ENCODE peak calls at places on chromosomes 7 and 10, in seven cellular contexts. K, D, C, R, Z, I and V are unnamed samples.

GRCh38 chr7:153829523-153829922 is 222.7 kb upstream of the DPP6 start:
- DNase-seq in K (no peak), D (no peak), C (no peak), R (no peak), Z (no peak), I (no peak), V (no peak)

GRCh38 chr10:8594711-8595110 is 540.2 kb downstream of the GATA3 start:
- DNase-seq in K (no peak), D (no peak), C (no peak), R (no peak), Z (no peak), I (no peak), V (no peak)

GRCh38 chr10:67664936-67665335 is 31.1 kb downstream of the CTNNA3 start:
- DNase-seq in K (no peak), D (no peak), C (no peak), R (no peak), Z (no peak), I (no peak), V (no peak)

GRCh38 chr10:43045631-43046287 is 31.1 kb upstream of the RET start:
- DNase-seq in K (no peak), D (no peak), C (no peak), R (no peak), Z (no peak), I (no peak), V (no peak)

GRCh38 chr10:119113805-119114732 is 10.2 kb downstream of the DENND10 start:
- DNase-seq in K (no peak), D (no peak), C (peak), R (no peak), Z (peak), I (peak), V (peak)

GRCh38 chr7:22842383-22842903 is 19.8 kb upstream of the TOMM7 start:
- DNase-seq in K (no peak), D (no peak), C (no peak), R (no peak), Z (no peak), I (no peak), V (no peak)

GRCh38 chr7:36236073-36236472 is 83.0 kb downstream of the EEPD1 start:
- DNase-seq in K (no peak), D (no peak), C (no peak), R (no peak), Z (no peak), I (no peak), V (no peak)

GRCh38 chr10:11689945-11690736 is 52.0 kb upstream of the ECHDC3 start:
- DNase-seq in K (no peak), D (no peak), C (no peak), R (no peak), Z (no peak), I (no peak), V (no peak)

GRCh38 chr7:130899638-130900401 is 165.8 kb upstream of the KLF14 start:
- DNase-seq in K (no peak), D (no peak), C (no peak), R (no peak), Z (no peak), I (no peak), V (no peak)

GRCh38 chr10:123624086-123624485 is 42.1 kb upstream of the GPR26 start:
- DNase-seq in K (no peak), D (no peak), C (no peak), R (no peak), Z (no peak), I (no peak), V (no peak)

GRCh38 chr7:43824963-43825362 is 44.4 kb downstream of the MRPS24 start:
- DNase-seq in K (no peak), D (no peak), C (no peak), R (no peak), Z (no peak), I (no peak), V (no peak)

GRCh38 chr10:62866451-62866850 is 50.3 kb upstream of the EGR2 start:
- DNase-seq in K (no peak), D (no peak), C (no peak), R (no peak), Z (no peak), I (no peak), V (no peak)

GRCh38 chr7:127527561-127527960 is 57.8 kb downstream of the GCC1 start:
- DNase-seq in K (no peak), D (no peak), C (no peak), R (no peak), Z (no peak), I (no peak), V (no peak)

GRCh38 chr10:31920538-31920937 is 8.1 kb downstream of the ARHGAP12 start:
- DNase-seq in K (no peak), D (no peak), C (no peak), R (no peak), Z (no peak), I (no peak), V (no peak)
- H3K4me3 ChIP-seq in K (no peak), D (no peak), C (no peak), R (no peak), Z (no peak), I (no peak), V (no peak)

GRCh38 chr10:98326621-98327027 is 58.6 kb upstream of the LOXL4 start:
- DNase-seq in K (peak), D (no peak), C (no peak), R (no peak), Z (no peak), I (no peak), V (no peak)
- TF ChIP-seq CTCF in K (no peak), D (no peak), C (no peak), R (no peak), Z (no peak), I (no peak), V (no peak)

DNA sequence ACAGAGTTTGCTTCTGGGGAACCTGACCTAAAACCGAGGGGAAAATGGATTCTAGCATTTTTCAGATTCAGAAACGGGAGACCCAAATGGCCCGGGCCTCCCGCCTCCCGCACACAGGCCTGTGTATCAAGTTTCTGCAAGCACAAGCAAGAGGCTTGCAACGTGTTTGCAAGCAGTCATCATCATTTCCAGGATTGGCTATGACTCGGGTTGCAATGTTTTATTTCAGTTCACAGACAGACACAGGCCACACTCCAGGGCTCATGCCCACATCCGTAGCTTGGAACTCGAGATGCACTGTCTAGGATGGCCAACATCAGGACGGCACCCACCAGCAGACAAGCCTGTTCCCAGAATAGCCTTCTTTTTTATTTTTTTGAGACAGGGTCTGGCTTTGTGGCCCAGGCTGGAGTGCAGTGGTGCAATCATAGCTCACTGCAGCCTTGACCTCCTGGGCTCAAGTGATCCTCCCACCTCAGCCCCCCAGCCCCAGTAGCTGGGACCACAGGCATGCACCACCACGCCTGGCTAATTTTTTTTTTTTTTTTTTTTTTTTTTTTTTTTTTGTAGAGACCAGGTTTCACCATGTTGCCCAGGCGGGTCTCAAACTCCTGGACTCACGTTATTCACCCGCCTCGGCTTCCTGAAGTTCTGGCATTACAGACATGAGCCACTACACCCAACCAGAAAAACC is 68.1 kb upstream of the FOXK1 start:
- DNase-seq in K (no peak), D (no peak), C (peak), R (no peak), Z (peak), I (peak), V (peak)
- H3K4me3 ChIP-seq in K (peak), D (no peak), C (no peak), R (no peak), Z (peak), I (no peak), V (no peak)

GRCh38 chr10:3222068-3222467 is 49.5 kb upstream of the PITRM1 start:
- DNase-seq in K (no peak), D (no peak), C (no peak), R (no peak), Z (no peak), I (peak), V (peak)
- TF ChIP-seq CTCF in K (no peak), D (no peak), C (peak), R (peak), Z (no peak), I (peak), V (peak)

DNA sequence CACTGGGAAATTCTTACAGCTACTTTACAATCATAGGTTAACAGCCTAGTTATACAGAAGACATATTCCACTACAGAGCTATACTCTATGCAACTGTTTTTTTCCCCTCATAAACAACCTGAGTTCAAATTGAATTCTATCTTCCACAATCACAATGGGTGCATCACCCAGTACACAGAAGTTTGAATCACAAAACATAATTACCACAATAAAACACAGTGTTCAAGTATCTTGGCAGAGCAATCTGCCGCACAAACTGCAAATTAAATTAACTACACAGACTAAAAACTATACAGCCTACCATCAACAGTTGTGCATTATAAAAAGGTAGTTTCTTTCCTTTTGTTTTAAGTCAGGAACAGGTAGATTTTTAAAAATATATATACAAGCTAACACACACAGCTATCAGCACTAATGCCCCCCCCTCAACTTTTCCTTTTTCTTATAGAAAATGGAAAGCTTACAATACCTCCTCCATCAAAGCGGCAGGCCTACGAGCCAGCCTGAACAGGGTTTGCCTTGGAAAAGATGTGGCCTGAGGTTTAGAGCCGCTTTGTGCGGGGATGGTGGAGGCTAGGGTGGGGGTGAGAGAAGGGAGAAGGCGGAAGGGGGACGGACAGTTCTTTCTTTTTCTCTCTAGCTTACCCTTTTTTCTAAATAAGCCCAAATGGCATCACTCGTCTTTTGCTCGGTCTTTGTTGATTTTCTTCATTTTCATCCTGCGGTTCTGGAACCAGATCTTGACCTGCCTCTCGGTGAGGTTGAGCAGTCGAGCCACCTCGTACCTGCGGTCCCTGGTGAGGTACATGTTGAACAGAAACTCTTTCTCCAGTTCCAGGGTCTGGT is 2.2 kb downstream of the HOXA9 start:
- DNase-seq in K (no peak), D (no peak), C (no peak), R (no peak), Z (no peak), I (no peak), V (no peak)
- H3K4me3 ChIP-seq in K (no peak), D (peak), C (peak), R (no peak), Z (no peak), I (no peak), V (peak)

DNA sequence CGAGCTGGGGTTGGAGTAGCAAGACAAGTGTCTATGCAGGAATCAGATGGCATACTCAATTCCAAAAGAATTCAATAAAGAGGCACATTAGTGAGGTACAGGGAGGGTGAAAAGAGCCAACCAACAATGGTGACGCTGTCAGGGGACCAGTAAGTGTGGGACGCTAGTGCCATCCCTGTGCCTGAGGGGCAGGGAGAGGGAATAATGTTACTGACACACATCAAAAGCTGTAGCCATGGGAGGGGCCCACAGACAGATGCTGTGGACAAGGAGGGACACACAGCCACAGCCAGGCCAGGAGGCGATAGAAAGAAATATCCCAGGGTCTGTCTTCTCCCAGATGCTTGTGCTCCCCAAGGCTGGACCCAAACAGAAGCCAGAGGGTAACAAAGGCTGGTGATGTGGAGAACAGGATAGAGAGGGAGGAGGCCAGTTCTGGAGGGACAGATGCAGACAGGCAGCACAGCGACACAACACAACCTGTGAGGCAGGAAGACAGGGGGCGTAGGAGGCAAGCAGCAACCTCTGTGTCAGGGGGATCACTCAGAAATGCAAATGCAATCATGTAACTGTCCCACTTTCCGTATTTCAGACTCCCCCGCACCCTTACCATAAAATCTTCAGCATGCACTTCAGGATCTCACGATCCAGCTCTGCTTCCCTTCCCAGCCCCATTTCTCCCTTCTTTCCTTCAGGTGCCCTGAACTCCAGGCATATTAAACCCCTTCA is 240.5 kb upstream of the FZD8 start:
- DNase-seq in K (no peak), D (no peak), C (no peak), R (no peak), Z (no peak), I (no peak), V (no peak)
- TF ChIP-seq CTCF in K (no peak), D (peak), C (no peak), R (peak), Z (no peak), I (no peak), V (no peak)